ENCODE peak calls at places on chromosomes 7 and 10, in five cellular contexts. M, P, E, Y and H are unnamed samples.
A peak's percentile ranks its signal among the peaks of the same experiment; 100 is the strongest.

GRCh38 chr7:55128693-55129394 is 110.0 kb downstream of the EGFR start:
- DNase-seq in E (peak; percentile 69), Y (no peak), P (peak; percentile 47), M (peak; percentile 65), H (peak; percentile 60)

GRCh38 chr7:116734736-116735135 is 62.7 kb downstream of the MET start:
- DNase-seq in E (no peak), Y (no peak), M (no peak), P (no peak), H (no peak)

GRCh38 chr7:50273870-50274269 is 30.6 kb upstream of the IKZF1 start:
- DNase-seq in P (no peak), Y (no peak), E (no peak), M (no peak), H (no peak)

GRCh38 chr7:101959342-101959741 is 141.9 kb downstream of the CUX1 start:
- DNase-seq in M (no peak), Y (no peak), P (no peak), E (no peak), H (no peak)

GRCh38 chr7:98617051-98617959 is at the start of gene NPTX2:
- DNase-seq in E (peak; percentile 19), M (peak; percentile 47), Y (no peak), P (peak; percentile 57), H (no peak)

GRCh38 chr7:112510032-112510742 is 29.4 kb downstream of the LSMEM1 start:
- DNase-seq in E (peak; percentile 87), M (peak; percentile 66), P (no peak), Y (peak; percentile 30), H (peak; percentile 49)

GRCh38 chr7:27295236-27295635 is 52.6 kb downstream of the EVX1 start:
- DNase-seq in P (no peak), Y (no peak), M (no peak), E (no peak), H (no peak)

GRCh38 chr10:93357680-93358079 is 124.5 kb downstream of the MYOF start:
- DNase-seq in Y (no peak), M (peak; percentile 55), P (no peak), E (peak; percentile 26), H (peak; percentile 25)

GRCh38 chr10:13376771-13377170 is 28.7 kb upstream of the SEPHS1 start:
- DNase-seq in P (no peak), E (no peak), M (no peak), Y (no peak), H (no peak)

GRCh38 chr7:92461027-92462003 is 14.0 kb downstream of the GATAD1 start:
- DNase-seq in Y (no peak), M (peak; percentile 64), P (no peak), E (peak; percentile 33), H (peak; percentile 39)

GRCh38 chr10:22874189-22874854 is 53.5 kb upstream of the ARMC3 start:
- DNase-seq in E (no peak), M (no peak), Y (no peak), P (no peak), H (no peak)

GRCh38 chr10:56466005-56466404 is 104.9 kb upstream of the ZWINT start:
- DNase-seq in P (no peak), M (no peak), E (no peak), Y (no peak), H (no peak)

GRCh38 chr10:119457966-119458766 is 84.4 kb downstream of the RGS10 start:
- DNase-seq in P (no peak), Y (no peak), E (no peak), M (no peak), H (no peak)

GRCh38 chr10:112363696-112364688 is 9.9 kb upstream of the ACSL5 start:
- DNase-seq in M (no peak), E (no peak), P (no peak), Y (no peak), H (no peak)

GRCh38 chr7:116710764-116711452 is 38.9 kb downstream of the MET start:
- DNase-seq in E (no peak), M (no peak), Y (no peak), P (no peak), H (no peak)

GRCh38 chr7:80127412-80128150 is 7.0 kb upstream of the GNAI1 start:
- DNase-seq in E (no peak), P (no peak), Y (no peak), M (no peak), H (no peak)

GRCh38 chr7:12637819-12638592 is 49.4 kb upstream of the ARL4A start:
- DNase-seq in Y (peak; percentile 33), P (no peak), E (no peak), M (no peak), H (no peak)

GRCh38 chr7:135920478-135920877 is 56.7 kb downstream of the MTPN start:
- DNase-seq in Y (no peak), M (no peak), E (no peak), P (no peak), H (no peak)

GRCh38 chr10:57696641-57697040 is 571.1 kb downstream of the IPMK start:
- DNase-seq in Y (no peak), M (peak; percentile 93), P (no peak), E (peak; percentile 88), H (peak; percentile 91)

GRCh38 chr7:43735802-43736603 is 6.7 kb upstream of the COA1 start:
- DNase-seq in Y (no peak), E (peak; percentile 47), M (peak; percentile 63), P (no peak), H (peak; percentile 56)

GRCh38 chr10:131092416-131092815 is 219.1 kb downstream of the TCERG1L start:
- DNase-seq in P (no peak), E (no peak), Y (no peak), M (no peak), H (no peak)

GRCh38 chr7:84549409-84549808 is 354.8 kb upstream of the SEMA3A start:
- DNase-seq in M (no peak), Y (no peak), P (no peak), E (no peak), H (no peak)

GRCh38 chr7:3533040-3533439 is 232.0 kb downstream of the SDK1 start:
- DNase-seq in Y (no peak), E (peak; percentile 60), M (no peak), P (no peak), H (no peak)

GRCh38 chr7:103628742-103629141 is 182.7 kb upstream of the SLC26A5 start:
- DNase-seq in E (no peak), Y (no peak), M (no peak), P (no peak), H (no peak)

GRCh38 chr10:68474021-68474420 is 2.2 kb upstream of the DNA2 start:
- DNase-seq in E (no peak), Y (no peak), M (no peak), P (no peak), H (no peak)

GRCh38 chr10:29377333-29377961 is 88.6 kb downstream of the LYZL1 start:
- DNase-seq in Y (peak; percentile 7), M (peak; percentile 53), P (no peak), E (no peak), H (peak; percentile 44)

GRCh38 chr7:131081308-131081707 is 246.4 kb upstream of the MKLN1 start:
- DNase-seq in P (no peak), M (no peak), E (no peak), Y (no peak), H (no peak)

GRCh38 chr10:117694251-117694650 is 151.7 kb downstream of the EMX2 start:
- DNase-seq in P (no peak), M (no peak), Y (no peak), E (no peak), H (peak; percentile 66)

GRCh38 chr7:35630573-35630972 is 64.4 kb downstream of the HERPUD2 start:
- DNase-seq in E (peak; percentile 56), M (peak; percentile 62), P (no peak), Y (no peak), H (peak; percentile 33)

GRCh38 chr7:20224005-20224404 is 6.8 kb upstream of the MACC1 start:
- DNase-seq in M (no peak), E (no peak), Y (no peak), P (no peak), H (no peak)

GRCh38 chr10:74227697-74228424 is 76.8 kb downstream of the ADK start:
- DNase-seq in E (peak; percentile 59), M (peak; percentile 91), Y (no peak), P (no peak), H (peak; percentile 42)

GRCh38 chr7:15407910-15408309 is 153.9 kb downstream of the AGMO start:
- DNase-seq in E (no peak), Y (no peak), P (no peak), M (peak; percentile 6), H (peak; percentile 31)

GRCh38 chr10:99368646-99369045 is 39.5 kb downstream of the CNNM1 start:
- DNase-seq in Y (no peak), P (no peak), M (no peak), E (peak; percentile 62), H (no peak)

DNA sequence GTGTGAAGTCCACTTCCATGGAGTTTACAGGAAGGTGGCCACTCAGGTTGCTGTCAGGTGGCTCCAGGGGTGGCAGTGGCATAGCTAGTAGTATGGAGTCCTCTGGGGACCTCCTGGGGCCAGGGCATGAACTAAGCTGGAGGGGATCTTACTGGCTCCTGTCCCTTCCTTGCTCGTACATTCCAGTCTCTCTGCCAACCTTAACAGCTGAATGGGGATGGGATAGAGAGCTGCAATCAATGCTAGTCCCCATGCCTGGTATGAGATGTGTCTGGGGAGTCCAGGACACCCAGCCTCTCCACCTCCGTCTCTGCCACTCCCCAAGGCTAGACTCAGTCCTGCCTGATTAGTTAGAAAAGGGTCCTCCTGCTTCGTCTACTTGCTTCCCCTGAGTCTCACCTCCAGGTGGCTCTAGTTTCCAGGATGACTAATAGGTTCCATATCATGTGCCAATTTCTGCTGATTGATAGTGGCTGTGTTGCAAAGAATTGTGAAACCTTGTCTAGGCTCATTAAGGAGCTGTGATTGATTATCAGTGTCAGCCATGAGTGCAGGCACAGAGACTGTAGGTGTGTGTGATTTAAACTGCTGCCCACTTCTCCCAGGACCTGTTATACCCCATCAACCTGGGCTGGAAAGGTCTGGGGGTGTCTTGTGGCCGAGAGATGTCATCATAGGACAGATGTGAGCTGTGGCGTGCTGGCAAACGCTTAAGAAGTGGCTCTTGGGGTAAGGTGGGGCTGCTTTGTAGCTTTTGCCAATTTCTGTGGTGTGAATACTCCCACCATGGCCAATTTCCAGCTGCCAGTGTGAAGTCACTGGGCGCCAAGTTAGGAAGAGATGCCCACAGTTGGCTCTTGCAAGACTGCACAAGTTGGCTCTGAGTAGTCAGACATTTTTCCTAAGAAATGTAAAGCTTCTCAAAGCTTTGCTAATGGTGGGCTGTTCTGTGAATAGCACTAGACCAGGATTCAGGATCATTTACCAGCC is 59.8 kb downstream of the COL13A1 start:
- DNase-seq in P (no peak), Y (no peak), M (peak; percentile 92), E (peak; percentile 92), H (peak; percentile 85)
- TF ChIP-seq CTCF in P (peak; percentile 15), Y (peak; percentile 34), M (peak; percentile 52), E (peak; percentile 33), H (peak; percentile 33)

GRCh38 chr10:102240467-102241036 is 760 bp downstream of the PITX3 start:
- DNase-seq in E (no peak), M (no peak), Y (no peak), P (peak; percentile 44), H (no peak)
- H3K4me3 ChIP-seq in E (peak overlapping the region; percentile 65), M (peak overlapping the region; percentile 67), Y (peak overlapping the region; percentile 77), P (peak overlapping the region; percentile 87), H (peak overlapping the region; percentile 70)

GRCh38 chr10:60048146-60048545 is 141.8 kb upstream of the CCDC6 start:
- DNase-seq in M (peak; percentile 52), E (peak; percentile 63), Y (no peak), P (no peak), H (no peak)
- TF ChIP-seq CTCF in M (peak; percentile 30), E (peak; percentile 29), Y (peak; percentile 30), P (no peak), H (peak; percentile 36)

GRCh38 chr7:155300641-155301452 is 3.2 kb downstream of the INSIG1 start:
- DNase-seq in M (no peak), P (no peak), Y (no peak), E (no peak), H (no peak)
- H3K4me3 ChIP-seq in M (peak overlapping the region; percentile 65), P (no peak overlapping the region), Y (peak overlapping the region; percentile 29), E (peak overlapping the region; percentile 97), H (peak overlapping the region; percentile 26)